ENCODE peak calls at places on chromosome 2, in eight cellular contexts. One of them, this sample, is unnamed.

GRCh38 chr2:81894451-81894990 is 1590.0 kb upstream of the LRRTM1 start:
- DNase-seq in anterior cingulate cortex: no peak
- DNase-seq in hypothalamus: no peak
- DNase-seq in neural crest cell: no peak
- DNase-seq in NCI-H1105 treated with DMSO at 0.1 percent for 48 hours: no peak
- DNase-seq in RCC 7860: peak
- DNase-seq in activated CD8-positive, alpha-beta memory T cell treated with anti-CD3 and anti-CD28 coated beads for 4 hours: no peak
- DNase-seq in HS-27A: no peak
- DNase-seq in this sample: no peak

GRCh38 chr2:131104487-131105155 is 515 bp upstream of the PLEKHB2 start:
- DNase-seq in activated CD8-positive, alpha-beta memory T cell treated with anti-CD3 and anti-CD28 coated beads for 4 hours: peak
- DNase-seq in neural crest cell: no peak
- DNase-seq in RCC 7860: peak
- DNase-seq in hypothalamus: peak
- DNase-seq in NCI-H1105 treated with DMSO at 0.1 percent for 48 hours: peak
- DNase-seq in HS-27A: peak
- DNase-seq in anterior cingulate cortex: peak
- DNase-seq in this sample: peak

GRCh38 chr2:13652531-13653313 is 936.0 kb downstream of the TRIB2 start:
- DNase-seq in hypothalamus: no peak
- DNase-seq in RCC 7860: peak
- DNase-seq in neural crest cell: no peak
- DNase-seq in activated CD8-positive, alpha-beta memory T cell treated with anti-CD3 and anti-CD28 coated beads for 4 hours: no peak
- DNase-seq in HS-27A: peak
- DNase-seq in anterior cingulate cortex: no peak
- DNase-seq in NCI-H1105 treated with DMSO at 0.1 percent for 48 hours: no peak
- DNase-seq in this sample: peak

GRCh38 chr2:99864561-99865216 is 277.7 kb downstream of the AFF3 start:
- DNase-seq in hypothalamus: no peak
- DNase-seq in NCI-H1105 treated with DMSO at 0.1 percent for 48 hours: no peak
- DNase-seq in RCC 7860: no peak
- DNase-seq in HS-27A: no peak
- DNase-seq in activated CD8-positive, alpha-beta memory T cell treated with anti-CD3 and anti-CD28 coated beads for 4 hours: no peak
- DNase-seq in anterior cingulate cortex: no peak
- DNase-seq in neural crest cell: no peak
- DNase-seq in this sample: peak

GRCh38 chr2:148259674-148260073 is 238.8 kb downstream of the MBD5 start:
- DNase-seq in neural crest cell: no peak
- DNase-seq in activated CD8-positive, alpha-beta memory T cell treated with anti-CD3 and anti-CD28 coated beads for 4 hours: no peak
- DNase-seq in hypothalamus: no peak
- DNase-seq in HS-27A: no peak
- DNase-seq in anterior cingulate cortex: no peak
- DNase-seq in RCC 7860: peak
- DNase-seq in NCI-H1105 treated with DMSO at 0.1 percent for 48 hours: no peak
- DNase-seq in this sample: no peak

GRCh38 chr2:112813043-112813966 is 23.3 kb downstream of the IL1B start:
- DNase-seq in anterior cingulate cortex: no peak
- DNase-seq in RCC 7860: no peak
- DNase-seq in activated CD8-positive, alpha-beta memory T cell treated with anti-CD3 and anti-CD28 coated beads for 4 hours: no peak
- DNase-seq in hypothalamus: no peak
- DNase-seq in NCI-H1105 treated with DMSO at 0.1 percent for 48 hours: no peak
- DNase-seq in neural crest cell: no peak
- DNase-seq in HS-27A: no peak
- DNase-seq in this sample: no peak

GRCh38 chr2:68715353-68716041 is 19.1 kb upstream of the ARHGAP25 start:
- DNase-seq in anterior cingulate cortex: no peak
- DNase-seq in activated CD8-positive, alpha-beta memory T cell treated with anti-CD3 and anti-CD28 coated beads for 4 hours: no peak
- DNase-seq in neural crest cell: peak
- DNase-seq in RCC 7860: peak
- DNase-seq in hypothalamus: no peak
- DNase-seq in NCI-H1105 treated with DMSO at 0.1 percent for 48 hours: peak
- DNase-seq in HS-27A: no peak
- DNase-seq in this sample: peak

GRCh38 chr2:111667542-111668273 is 216.3 kb downstream of the ANAPC1 start:
- DNase-seq in NCI-H1105 treated with DMSO at 0.1 percent for 48 hours: no peak
- DNase-seq in anterior cingulate cortex: no peak
- DNase-seq in neural crest cell: no peak
- DNase-seq in hypothalamus: no peak
- DNase-seq in RCC 7860: peak
- DNase-seq in HS-27A: peak
- DNase-seq in activated CD8-positive, alpha-beta memory T cell treated with anti-CD3 and anti-CD28 coated beads for 4 hours: no peak
- DNase-seq in this sample: peak

GRCh38 chr2:134367915-134368911 is 114.3 kb downstream of the MGAT5 start:
- DNase-seq in anterior cingulate cortex: no peak
- DNase-seq in NCI-H1105 treated with DMSO at 0.1 percent for 48 hours: no peak
- DNase-seq in activated CD8-positive, alpha-beta memory T cell treated with anti-CD3 and anti-CD28 coated beads for 4 hours: no peak
- DNase-seq in neural crest cell: no peak
- DNase-seq in HS-27A: no peak
- DNase-seq in RCC 7860: no peak
- DNase-seq in hypothalamus: no peak
- DNase-seq in this sample: peak

GRCh38 chr2:71452565-71452964 is 796 bp upstream of the DYSF start:
- DNase-seq in activated CD8-positive, alpha-beta memory T cell treated with anti-CD3 and anti-CD28 coated beads for 4 hours: no peak
- DNase-seq in hypothalamus: no peak
- DNase-seq in HS-27A: no peak
- DNase-seq in NCI-H1105 treated with DMSO at 0.1 percent for 48 hours: peak
- DNase-seq in RCC 7860: peak
- DNase-seq in anterior cingulate cortex: no peak
- DNase-seq in neural crest cell: no peak
- DNase-seq in this sample: peak

GRCh38 chr2:72138921-72139381 is 8.7 kb downstream of the CYP26B1 start:
- DNase-seq in NCI-H1105 treated with DMSO at 0.1 percent for 48 hours: no peak
- DNase-seq in hypothalamus: no peak
- DNase-seq in RCC 7860: no peak
- DNase-seq in HS-27A: no peak
- DNase-seq in activated CD8-positive, alpha-beta memory T cell treated with anti-CD3 and anti-CD28 coated beads for 4 hours: no peak
- DNase-seq in neural crest cell: no peak
- DNase-seq in anterior cingulate cortex: no peak
- DNase-seq in this sample: no peak

GRCh38 chr2:43518182-43518581 is 77.7 kb downstream of the THADA start:
- DNase-seq in NCI-H1105 treated with DMSO at 0.1 percent for 48 hours: no peak
- DNase-seq in anterior cingulate cortex: no peak
- DNase-seq in HS-27A: no peak
- DNase-seq in hypothalamus: no peak
- DNase-seq in RCC 7860: no peak
- DNase-seq in neural crest cell: no peak
- DNase-seq in activated CD8-positive, alpha-beta memory T cell treated with anti-CD3 and anti-CD28 coated beads for 4 hours: no peak
- DNase-seq in this sample: no peak

GRCh38 chr2:131148426-131148825 is 43.3 kb downstream of the PLEKHB2 start:
- DNase-seq in NCI-H1105 treated with DMSO at 0.1 percent for 48 hours: no peak
- DNase-seq in neural crest cell: no peak
- DNase-seq in HS-27A: no peak
- DNase-seq in hypothalamus: no peak
- DNase-seq in RCC 7860: no peak
- DNase-seq in anterior cingulate cortex: no peak
- DNase-seq in activated CD8-positive, alpha-beta memory T cell treated with anti-CD3 and anti-CD28 coated beads for 4 hours: no peak
- DNase-seq in this sample: no peak

GRCh38 chr2:43222472-43223146 is 3.8 kb downstream of the ZFP36L2 start:
- DNase-seq in HS-27A: no peak
- DNase-seq in anterior cingulate cortex: no peak
- DNase-seq in neural crest cell: no peak
- DNase-seq in RCC 7860: no peak
- DNase-seq in activated CD8-positive, alpha-beta memory T cell treated with anti-CD3 and anti-CD28 coated beads for 4 hours: no peak
- DNase-seq in NCI-H1105 treated with DMSO at 0.1 percent for 48 hours: no peak
- DNase-seq in hypothalamus: no peak
- DNase-seq in this sample: no peak

GRCh38 chr2:18546586-18546985 is 13.9 kb downstream of the RDH14 start:
- DNase-seq in activated CD8-positive, alpha-beta memory T cell treated with anti-CD3 and anti-CD28 coated beads for 4 hours: no peak
- DNase-seq in anterior cingulate cortex: no peak
- DNase-seq in RCC 7860: no peak
- DNase-seq in NCI-H1105 treated with DMSO at 0.1 percent for 48 hours: no peak
- DNase-seq in hypothalamus: no peak
- DNase-seq in neural crest cell: no peak
- DNase-seq in HS-27A: no peak
- DNase-seq in this sample: no peak

GRCh38 chr2:187982668-187983067 is 309.0 kb upstream of the GULP1 start:
- DNase-seq in hypothalamus: no peak
- DNase-seq in RCC 7860: peak
- DNase-seq in neural crest cell: no peak
- DNase-seq in activated CD8-positive, alpha-beta memory T cell treated with anti-CD3 and anti-CD28 coated beads for 4 hours: no peak
- DNase-seq in NCI-H1105 treated with DMSO at 0.1 percent for 48 hours: no peak
- DNase-seq in anterior cingulate cortex: no peak
- DNase-seq in HS-27A: peak
- DNase-seq in this sample: peak

GRCh38 chr2:197972017-197972416 is 167.6 kb downstream of the PLCL1 start:
- DNase-seq in NCI-H1105 treated with DMSO at 0.1 percent for 48 hours: no peak
- DNase-seq in hypothalamus: no peak
- DNase-seq in neural crest cell: no peak
- DNase-seq in anterior cingulate cortex: no peak
- DNase-seq in activated CD8-positive, alpha-beta memory T cell treated with anti-CD3 and anti-CD28 coated beads for 4 hours: no peak
- DNase-seq in RCC 7860: no peak
- DNase-seq in HS-27A: peak
- DNase-seq in this sample: no peak

GRCh38 chr2:36486546-36487044 is 111.4 kb downstream of the FEZ2 start:
- DNase-seq in activated CD8-positive, alpha-beta memory T cell treated with anti-CD3 and anti-CD28 coated beads for 4 hours: no peak
- DNase-seq in NCI-H1105 treated with DMSO at 0.1 percent for 48 hours: no peak
- DNase-seq in RCC 7860: peak
- DNase-seq in anterior cingulate cortex: no peak
- DNase-seq in HS-27A: peak
- DNase-seq in hypothalamus: no peak
- DNase-seq in neural crest cell: no peak
- DNase-seq in this sample: no peak

GRCh38 chr2:55228224-55228563 is 3.9 kb downstream of the CLHC1 start:
- DNase-seq in RCC 7860: no peak
- DNase-seq in neural crest cell: no peak
- DNase-seq in hypothalamus: no peak
- DNase-seq in anterior cingulate cortex: no peak
- DNase-seq in HS-27A: no peak
- DNase-seq in activated CD8-positive, alpha-beta memory T cell treated with anti-CD3 and anti-CD28 coated beads for 4 hours: no peak
- DNase-seq in NCI-H1105 treated with DMSO at 0.1 percent for 48 hours: no peak
- DNase-seq in this sample: no peak

GRCh38 chr2:26959320-26959719 is 11.1 kb upstream of the MAPRE3 start:
- DNase-seq in hypothalamus: no peak
- DNase-seq in neural crest cell: no peak
- DNase-seq in RCC 7860: no peak
- DNase-seq in HS-27A: no peak
- DNase-seq in activated CD8-positive, alpha-beta memory T cell treated with anti-CD3 and anti-CD28 coated beads for 4 hours: no peak
- DNase-seq in NCI-H1105 treated with DMSO at 0.1 percent for 48 hours: no peak
- DNase-seq in anterior cingulate cortex: no peak
- DNase-seq in this sample: peak

GRCh38 chr2:203341741-203342310 is 13.6 kb downstream of the ABI2 start:
- DNase-seq in HS-27A: no peak
- DNase-seq in NCI-H1105 treated with DMSO at 0.1 percent for 48 hours: no peak
- DNase-seq in hypothalamus: no peak
- DNase-seq in activated CD8-positive, alpha-beta memory T cell treated with anti-CD3 and anti-CD28 coated beads for 4 hours: no peak
- DNase-seq in anterior cingulate cortex: no peak
- DNase-seq in neural crest cell: no peak
- DNase-seq in RCC 7860: no peak
- DNase-seq in this sample: no peak

GRCh38 chr2:171787333-171788072 is 100.2 kb downstream of the DYNC1I2 start:
- DNase-seq in neural crest cell: no peak
- DNase-seq in activated CD8-positive, alpha-beta memory T cell treated with anti-CD3 and anti-CD28 coated beads for 4 hours: no peak
- DNase-seq in RCC 7860: no peak
- DNase-seq in NCI-H1105 treated with DMSO at 0.1 percent for 48 hours: no peak
- DNase-seq in HS-27A: no peak
- DNase-seq in hypothalamus: no peak
- DNase-seq in anterior cingulate cortex: no peak
- DNase-seq in this sample: no peak

GRCh38 chr2:105886680-105887079 is 142.0 kb downstream of the NCK2 start:
- DNase-seq in RCC 7860: no peak
- DNase-seq in hypothalamus: no peak
- DNase-seq in HS-27A: no peak
- DNase-seq in anterior cingulate cortex: no peak
- DNase-seq in neural crest cell: no peak
- DNase-seq in activated CD8-positive, alpha-beta memory T cell treated with anti-CD3 and anti-CD28 coated beads for 4 hours: no peak
- DNase-seq in NCI-H1105 treated with DMSO at 0.1 percent for 48 hours: no peak
- DNase-seq in this sample: no peak